ENCODE peak calls at places on chromosome 11, in five cellular contexts. One of them, this sample, is unnamed. For H3K27me3, the result is how much of the 10 kb centered on the place peaks cover.

GRCh38 chr11:130369713-130370112 is 55.0 kb upstream of the ZBTB44 start:
- DNase-seq in esophagus squamous epithelium: no peak
- DNase-seq in prostate gland: no peak
- DNase-seq in tibial nerve: no peak
- DNase-seq in heart left ventricle: no peak
- DNase-seq in this sample: peak

GRCh38 chr11:43987384-43988039 is 45.1 kb downstream of the C11orf96 start:
- DNase-seq in prostate gland: no peak
- DNase-seq in esophagus squamous epithelium: no peak
- DNase-seq in heart left ventricle: peak
- DNase-seq in tibial nerve: peak
- DNase-seq in this sample: peak

GRCh38 chr11:134802116-134802515 is 390.1 kb upstream of the B3GAT1 start:
- DNase-seq in prostate gland: no peak
- DNase-seq in heart left ventricle: no peak
- DNase-seq in tibial nerve: no peak
- DNase-seq in esophagus squamous epithelium: no peak
- DNase-seq in this sample: peak

GRCh38 chr11:61482513-61482912 is 26.0 kb upstream of the LRRC10B start:
- DNase-seq in esophagus squamous epithelium: no peak
- DNase-seq in heart left ventricle: no peak
- DNase-seq in prostate gland: no peak
- DNase-seq in tibial nerve: no peak
- DNase-seq in this sample: no peak

GRCh38 chr11:79421820-79422219 is 19.0 kb downstream of the TENM4 start:
- DNase-seq in heart left ventricle: no peak
- DNase-seq in esophagus squamous epithelium: no peak
- DNase-seq in prostate gland: no peak
- DNase-seq in tibial nerve: no peak
- DNase-seq in this sample: no peak

GRCh38 chr11:35166369-35167360 is 27.7 kb downstream of the CD44 start:
- DNase-seq in tibial nerve: no peak
- DNase-seq in prostate gland: no peak
- DNase-seq in heart left ventricle: no peak
- DNase-seq in esophagus squamous epithelium: no peak
- DNase-seq in this sample: no peak

GRCh38 chr11:44986315-44986714 is 35.6 kb upstream of the TP53I11 start:
- DNase-seq in esophagus squamous epithelium: no peak
- DNase-seq in tibial nerve: no peak
- DNase-seq in prostate gland: no peak
- DNase-seq in heart left ventricle: no peak
- DNase-seq in this sample: no peak

GRCh38 chr11:73814812-73815211 is 27.1 kb downstream of the MRPL48 start:
- DNase-seq in tibial nerve: no peak
- DNase-seq in heart left ventricle: no peak
- DNase-seq in prostate gland: no peak
- DNase-seq in esophagus squamous epithelium: no peak
- DNase-seq in this sample: no peak

GRCh38 chr11:123645576-123645975 is 8.8 kb downstream of the SCN3B start:
- DNase-seq in tibial nerve: no peak
- DNase-seq in heart left ventricle: no peak
- DNase-seq in prostate gland: no peak
- DNase-seq in esophagus squamous epithelium: no peak
- DNase-seq in this sample: no peak

GRCh38 chr11:24153337-24153736 is 343.5 kb upstream of the LUZP2 start:
- DNase-seq in prostate gland: no peak
- DNase-seq in esophagus squamous epithelium: no peak
- DNase-seq in heart left ventricle: no peak
- DNase-seq in tibial nerve: no peak
- DNase-seq in this sample: no peak

GRCh38 chr11:75492181-75492820 is 33.4 kb downstream of the GDPD5 start:
- DNase-seq in prostate gland: no peak
- DNase-seq in heart left ventricle: no peak
- DNase-seq in tibial nerve: no peak
- DNase-seq in esophagus squamous epithelium: no peak
- DNase-seq in this sample: no peak

GRCh38 chr11:32090774-32091370 is at the start of gene RCN1:
- DNase-seq in prostate gland: peak
- DNase-seq in heart left ventricle: peak
- DNase-seq in tibial nerve: peak
- DNase-seq in esophagus squamous epithelium: no peak
- DNase-seq in this sample: no peak

GRCh38 chr11:62933775-62934495 is 12.8 kb upstream of the CHRM1 start:
- DNase-seq in esophagus squamous epithelium: no peak
- DNase-seq in prostate gland: no peak
- DNase-seq in tibial nerve: no peak
- DNase-seq in heart left ventricle: no peak
- DNase-seq in this sample: no peak

GRCh38 chr11:16969010-16970004 is 44.9 kb downstream of the PLEKHA7 start:
- DNase-seq in tibial nerve: no peak
- DNase-seq in prostate gland: no peak
- DNase-seq in esophagus squamous epithelium: no peak
- DNase-seq in heart left ventricle: no peak
- DNase-seq in this sample: no peak

GRCh38 chr11:43589601-43590250 is 90.8 kb upstream of the HSD17B12 start:
- DNase-seq in esophagus squamous epithelium: no peak
- DNase-seq in tibial nerve: no peak
- DNase-seq in prostate gland: no peak
- DNase-seq in heart left ventricle: no peak
- DNase-seq in this sample: peak

GRCh38 chr11:34774604-34775003 is 141.6 kb downstream of the APIP start:
- DNase-seq in tibial nerve: no peak
- DNase-seq in prostate gland: no peak
- DNase-seq in esophagus squamous epithelium: no peak
- DNase-seq in heart left ventricle: no peak
- DNase-seq in this sample: no peak

GRCh38 chr11:74971424-74971823 is 17.3 kb upstream of the NEU3 start:
- DNase-seq in tibial nerve: no peak
- DNase-seq in heart left ventricle: no peak
- DNase-seq in prostate gland: no peak
- DNase-seq in esophagus squamous epithelium: no peak
- DNase-seq in this sample: no peak

GRCh38 chr11:81975261-81975900 is 758.3 kb downstream of the FAM181B start:
- DNase-seq in heart left ventricle: no peak
- DNase-seq in esophagus squamous epithelium: no peak
- DNase-seq in prostate gland: no peak
- DNase-seq in tibial nerve: no peak
- DNase-seq in this sample: no peak

GRCh38 chr11:114036156-114036811 is 23.2 kb upstream of the ZBTB16 start:
- DNase-seq in heart left ventricle: peak
- DNase-seq in prostate gland: peak
- DNase-seq in esophagus squamous epithelium: no peak
- DNase-seq in tibial nerve: peak
- DNase-seq in this sample: peak

GRCh38 chr11:122202951-122203456 is 87.0 kb upstream of the BLID start:
- DNase-seq in tibial nerve: peak
- DNase-seq in prostate gland: peak
- DNase-seq in heart left ventricle: peak
- DNase-seq in esophagus squamous epithelium: no peak
- DNase-seq in this sample: peak

GRCh38 chr11:43942651-43943356 is 367 bp downstream of the C11orf96 start:
- DNase-seq in tibial nerve: no peak
- DNase-seq in esophagus squamous epithelium: no peak
- DNase-seq in prostate gland: no peak
- DNase-seq in heart left ventricle: no peak
- DNase-seq in this sample: no peak

GRCh38 chr11:100929377-100929776 is 200.2 kb downstream of the PGR start:
- DNase-seq in prostate gland: no peak
- DNase-seq in esophagus squamous epithelium: no peak
- DNase-seq in heart left ventricle: no peak
- DNase-seq in tibial nerve: no peak
- DNase-seq in this sample: no peak

GRCh38 chr11:126900349-126900748 is 100.2 kb downstream of the KIRREL3 start:
- DNase-seq in tibial nerve: no peak
- DNase-seq in esophagus squamous epithelium: no peak
- DNase-seq in prostate gland: no peak
- DNase-seq in heart left ventricle: no peak
- DNase-seq in this sample: no peak
- H3K27me3 ChIP-seq in tibial nerve: under half
- H3K27me3 ChIP-seq in esophagus squamous epithelium: under half
- H3K27me3 ChIP-seq in prostate gland: under half
- H3K27me3 ChIP-seq in heart left ventricle: under half
- H3K27me3 ChIP-seq in this sample: under half

GRCh38 chr11:9396310-9396709 is 11.9 kb downstream of the IPO7 start:
- DNase-seq in heart left ventricle: no peak
- DNase-seq in tibial nerve: no peak
- DNase-seq in esophagus squamous epithelium: no peak
- DNase-seq in prostate gland: no peak
- DNase-seq in this sample: no peak
- TF ChIP-seq POLR2A in heart left ventricle: no peak
- TF ChIP-seq POLR2A in tibial nerve: no peak
- TF ChIP-seq POLR2A in esophagus squamous epithelium: no peak
- TF ChIP-seq POLR2A in prostate gland: no peak
- TF ChIP-seq POLR2A in this sample: no peak

GRCh38 chr11:13216019-13217006 is 61.3 kb upstream of the BMAL1 start:
- DNase-seq in esophagus squamous epithelium: no peak
- DNase-seq in tibial nerve: no peak
- DNase-seq in prostate gland: no peak
- DNase-seq in heart left ventricle: no peak
- DNase-seq in this sample: no peak
- TF ChIP-seq CTCF in esophagus squamous epithelium: no peak
- TF ChIP-seq CTCF in tibial nerve: no peak
- TF ChIP-seq CTCF in prostate gland: no peak
- TF ChIP-seq CTCF in heart left ventricle: no peak
- TF ChIP-seq CTCF in this sample: no peak

GRCh38 chr11:46390331-46391171 is 1.0 kb downstream of the CHRM4 start:
- DNase-seq in esophagus squamous epithelium: no peak
- DNase-seq in heart left ventricle: no peak
- DNase-seq in prostate gland: no peak
- DNase-seq in tibial nerve: no peak
- DNase-seq in this sample: no peak
- H3K27me3 ChIP-seq in esophagus squamous epithelium: half or more
- H3K27me3 ChIP-seq in heart left ventricle: under half
- H3K27me3 ChIP-seq in prostate gland: under half
- H3K27me3 ChIP-seq in tibial nerve: half or more
- H3K27me3 ChIP-seq in this sample: under half

GRCh38 chr11:65780770-65781151 is at the start of gene AP5B1:
- DNase-seq in prostate gland: peak
- DNase-seq in heart left ventricle: peak
- DNase-seq in esophagus squamous epithelium: no peak
- DNase-seq in tibial nerve: peak
- DNase-seq in this sample: no peak
- TF ChIP-seq POLR2A in prostate gland: peak
- TF ChIP-seq POLR2A in heart left ventricle: no peak
- TF ChIP-seq POLR2A in esophagus squamous epithelium: peak
- TF ChIP-seq POLR2A in tibial nerve: peak
- TF ChIP-seq POLR2A in this sample: no peak

GRCh38 chr11:120228794-120229384 is 11.1 kb upstream of the POU2F3 start:
- DNase-seq in tibial nerve: no peak
- DNase-seq in esophagus squamous epithelium: no peak
- DNase-seq in prostate gland: no peak
- DNase-seq in heart left ventricle: no peak
- DNase-seq in this sample: no peak
- TF ChIP-seq CTCF in tibial nerve: no peak
- TF ChIP-seq CTCF in esophagus squamous epithelium: no peak
- TF ChIP-seq CTCF in prostate gland: no peak
- TF ChIP-seq CTCF in heart left ventricle: no peak
- TF ChIP-seq CTCF in this sample: no peak

DNA sequence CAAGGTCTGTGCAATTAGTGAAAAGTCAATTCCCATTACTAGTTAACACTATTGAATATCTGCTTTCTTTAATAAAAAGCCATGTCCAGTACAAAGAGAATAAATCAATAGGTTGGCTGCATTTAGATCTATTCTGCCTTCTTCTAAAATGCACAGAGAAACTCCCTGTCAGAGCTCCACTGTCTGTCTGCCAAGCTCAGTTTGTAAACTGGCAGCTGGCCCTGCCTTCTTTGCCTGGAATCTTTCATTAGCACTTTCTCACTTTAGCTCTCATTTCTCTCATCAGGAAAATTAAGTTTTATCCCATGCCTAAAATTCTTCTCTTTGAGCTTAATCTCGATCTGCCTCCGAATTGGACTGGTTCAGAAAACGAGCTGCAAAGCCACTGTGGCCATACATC is 35.7 kb downstream of the ARL14EP start:
- DNase-seq in prostate gland: no peak
- DNase-seq in heart left ventricle: no peak
- DNase-seq in esophagus squamous epithelium: no peak
- DNase-seq in tibial nerve: no peak
- DNase-seq in this sample: no peak
- H3K27me3 ChIP-seq in prostate gland: under half
- H3K27me3 ChIP-seq in heart left ventricle: under half
- H3K27me3 ChIP-seq in esophagus squamous epithelium: under half
- H3K27me3 ChIP-seq in tibial nerve: under half
- H3K27me3 ChIP-seq in this sample: under half

This sample was measured in esophagus muscularis mucosa.